ENCODE peak calls at places on chromosomes 11 and 22, in nine cellular contexts. O is heart left ventricle; K is adrenal gland; C is CD8-positive, alpha-beta T cell; I is effector memory CD4-positive, alpha-beta T cell; R is neuronal stem cell; N is right lobe of liver; L is ascending aorta; E is suprapubic skin. D is an unnamed sample.

GRCh38 chr11:14645247-14645912 is 1.8 kb downstream of the PDE3B start:
- DNase-seq in O (no peak), K (no peak), C (no peak), I (no peak), R (no peak), N (no peak), L (no peak), E (no peak), D (no peak)

GRCh38 chr22:41925783-41926460 is 684 bp downstream of the TNFRSF13C start:
- DNase-seq in O (peak), K (peak), C (peak), I (peak), R (no peak), N (peak), L (no peak), E (no peak), D (no peak)

GRCh38 chr11:123434262-123434661 is 4.2 kb downstream of the GRAMD1B start:
- DNase-seq in O (no peak), K (no peak), C (no peak), I (no peak), R (no peak), N (no peak), L (no peak), E (peak), D (no peak)

GRCh38 chr22:26707581-26707980 is 50.2 kb downstream of the MIAT start:
- DNase-seq in O (no peak), K (no peak), C (no peak), I (no peak), R (no peak), N (no peak), L (no peak), E (no peak), D (no peak)

GRCh38 chr11:30876656-30877371 is 290.7 kb upstream of the MPPED2 start:
- DNase-seq in O (peak), K (no peak), C (no peak), I (no peak), R (no peak), N (no peak), L (no peak), E (no peak), D (no peak)

GRCh38 chr11:126474220-126474619 is 118.7 kb downstream of the ST3GAL4 start:
- DNase-seq in O (no peak), K (peak), C (no peak), I (no peak), R (no peak), N (no peak), L (no peak), E (no peak), D (no peak)

GRCh38 chr22:18990355-18991137 is 54.5 kb upstream of the PRODH start:
- DNase-seq in O (no peak), K (no peak), C (no peak), I (no peak), R (no peak), N (no peak), L (no peak), E (no peak), D (no peak)

GRCh38 chr11:87114093-87114492 is 76.4 kb downstream of the TMEM135 start:
- DNase-seq in O (no peak), K (no peak), C (no peak), I (no peak), R (no peak), N (no peak), L (no peak), E (no peak), D (no peak)

DNA sequence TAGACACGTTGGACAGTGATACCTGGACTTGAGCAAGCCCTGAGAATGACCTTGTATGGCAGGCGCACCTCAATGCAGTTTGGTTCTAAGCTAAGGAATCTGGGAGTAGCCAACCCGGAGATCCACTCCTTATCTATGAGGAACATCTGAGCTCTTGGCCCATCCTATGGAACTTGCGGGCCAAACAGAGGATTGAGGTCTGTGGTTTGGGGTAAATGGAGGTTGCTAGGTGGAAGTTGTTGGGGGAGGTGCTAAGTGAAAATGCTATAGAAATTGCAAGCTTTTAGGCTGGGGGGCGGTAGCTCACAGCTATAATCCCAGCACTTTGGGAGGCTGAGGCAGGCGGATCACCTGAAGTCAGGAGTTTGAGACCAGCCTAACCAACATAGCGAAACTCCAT is 8.9 kb downstream of the GDPD5 start:
- DNase-seq in O (no peak), K (no peak), C (no peak), I (no peak), R (no peak), N (no peak), L (no peak), E (no peak), D (no peak)
- H3K27ac ChIP-seq in O (no peak), K (no peak), C (no peak), I (no peak), R (no peak), N (no peak), L (no peak), E (no peak), D (no peak)

GRCh38 chr11:94132152-94132558 is 3.5 kb downstream of the PANX1 start:
- DNase-seq in O (no peak), K (peak), C (no peak), I (no peak), R (no peak), N (no peak), L (peak), E (no peak), D (no peak)

GRCh38 chr11:94134651-94135512 is 6.2 kb downstream of the PANX1 start:
- DNase-seq in O (peak), K (peak), C (no peak), I (no peak), R (no peak), N (peak), L (peak), E (no peak), D (no peak)

GRCh38 chr11:94132823-94133408 is 4.3 kb downstream of the PANX1 start:
- DNase-seq in O (no peak), K (no peak), C (no peak), I (no peak), R (no peak), N (no peak), L (no peak), E (no peak), D (no peak)

GRCh38 chr11:94131363-94132115 is 2.9 kb downstream of the PANX1 start:
- DNase-seq in O (peak), K (peak), C (no peak), I (no peak), R (no peak), N (no peak), L (peak), E (no peak), D (no peak)

GRCh38 chr11:94133752-94134151 is 5.1 kb downstream of the PANX1 start:
- DNase-seq in O (no peak), K (no peak), C (no peak), I (no peak), R (no peak), N (no peak), L (no peak), E (no peak), D (no peak)
- H3K27ac ChIP-seq in O (no peak), K (no peak), C (no peak), I (no peak), R (no peak), N (no peak), L (peak), E (no peak), D (peak)

GRCh38 chr11:66133216-66133775 is 63.2 kb downstream of the PACS1 start:
- DNase-seq in O (no peak), K (no peak), C (no peak), I (no peak), R (no peak), N (no peak), L (no peak), E (no peak), D (no peak)

GRCh38 chr11:66130978-66131377 is 60.9 kb downstream of the PACS1 start:
- DNase-seq in O (no peak), K (no peak), C (no peak), I (no peak), R (no peak), N (no peak), L (no peak), E (no peak), D (no peak)

GRCh38 chr11:66136752-66137123 is 66.7 kb downstream of the PACS1 start:
- DNase-seq in O (no peak), K (no peak), C (no peak), I (no peak), R (no peak), N (no peak), L (no peak), E (no peak), D (no peak)

GRCh38 chr11:66126808-66127555 is 56.9 kb downstream of the PACS1 start:
- DNase-seq in O (peak), K (peak), C (peak), I (peak), R (no peak), N (no peak), L (peak), E (no peak), D (no peak)

DNA sequence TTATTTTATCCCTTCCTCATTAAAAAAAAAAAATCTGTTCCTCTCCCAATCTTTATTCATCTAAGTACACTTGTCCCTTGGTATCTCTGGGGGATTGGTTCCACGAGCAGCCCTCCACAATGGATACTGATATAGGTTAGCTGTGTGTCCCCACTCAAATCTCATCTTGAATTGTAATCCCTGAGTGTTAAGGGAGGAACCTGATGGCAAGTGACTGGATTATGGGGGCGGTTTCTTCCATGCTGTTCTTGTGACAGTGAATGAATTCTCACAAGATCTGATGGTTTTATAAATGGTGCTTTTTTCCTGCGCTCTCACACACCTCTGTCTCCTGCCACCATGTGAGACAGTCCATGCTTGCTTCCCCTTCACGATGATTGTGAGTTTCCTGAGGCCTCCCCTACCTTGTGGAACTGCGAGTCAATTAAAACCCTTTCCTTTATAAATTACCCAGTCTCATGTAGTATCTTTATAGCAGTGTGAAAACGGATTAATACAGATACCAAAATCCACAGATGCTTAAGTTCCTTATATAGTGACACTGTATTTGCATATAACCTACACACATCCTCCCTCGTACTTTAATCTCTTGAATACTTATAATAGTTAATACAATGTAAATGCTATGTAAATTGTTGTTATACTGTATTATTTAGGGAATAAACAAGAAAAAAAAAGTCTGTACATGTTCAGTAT is 62.0 kb downstream of the PACS1 start:
- DNase-seq in O (no peak), K (no peak), C (no peak), I (no peak), R (no peak), N (no peak), L (no peak), E (no peak), D (no peak)
- H3K27ac ChIP-seq in O (no peak), K (no peak), C (no peak), I (no peak), R (no peak), N (no peak), L (no peak), E (no peak), D (no peak)

GRCh38 chr22:32584650-32585049 is 110.0 kb downstream of the FBXO7 start:
- DNase-seq in O (no peak), K (no peak), C (no peak), I (no peak), R (no peak), N (no peak), L (no peak), E (peak), D (no peak)

GRCh38 chr22:32583921-32584335 is 109.3 kb downstream of the FBXO7 start:
- DNase-seq in O (no peak), K (no peak), C (no peak), I (no peak), R (no peak), N (no peak), L (no peak), E (no peak), D (no peak)

GRCh38 chr22:32579533-32580220 is 105.1 kb downstream of the FBXO7 start:
- DNase-seq in O (peak), K (no peak), C (no peak), I (no peak), R (no peak), N (peak), L (no peak), E (peak), D (no peak)

GRCh38 chr22:32585737-32586136 is 111.1 kb downstream of the FBXO7 start:
- DNase-seq in O (no peak), K (no peak), C (no peak), I (no peak), R (no peak), N (no peak), L (no peak), E (no peak), D (no peak)

GRCh38 chr22:32583074-32583677 is 108.6 kb downstream of the FBXO7 start:
- DNase-seq in O (no peak), K (no peak), C (no peak), I (no peak), R (no peak), N (no peak), L (no peak), E (peak), D (no peak)
- H3K27ac ChIP-seq in O (no peak), K (no peak), C (no peak), I (no peak), R (no peak), N (no peak), L (no peak), E (peak), D (peak)

GRCh38 chr11:2509481-2510001 is 64.7 kb downstream of the KCNQ1 start:
- DNase-seq in O (peak), K (peak), C (no peak), I (no peak), R (no peak), N (peak), L (peak), E (no peak), D (peak)

GRCh38 chr11:2512431-2513407 is 67.9 kb downstream of the KCNQ1 start:
- DNase-seq in O (peak), K (peak), C (no peak), I (no peak), R (no peak), N (peak), L (peak), E (no peak), D (peak)

GRCh38 chr11:2508793-2509192 is 64.0 kb downstream of the KCNQ1 start:
- DNase-seq in O (no peak), K (no peak), C (no peak), I (no peak), R (no peak), N (no peak), L (no peak), E (no peak), D (peak)

GRCh38 chr11:2511421-2512369 is 66.9 kb downstream of the KCNQ1 start:
- DNase-seq in O (peak), K (peak), C (no peak), I (no peak), R (no peak), N (peak), L (peak), E (peak), D (peak)

DNA sequence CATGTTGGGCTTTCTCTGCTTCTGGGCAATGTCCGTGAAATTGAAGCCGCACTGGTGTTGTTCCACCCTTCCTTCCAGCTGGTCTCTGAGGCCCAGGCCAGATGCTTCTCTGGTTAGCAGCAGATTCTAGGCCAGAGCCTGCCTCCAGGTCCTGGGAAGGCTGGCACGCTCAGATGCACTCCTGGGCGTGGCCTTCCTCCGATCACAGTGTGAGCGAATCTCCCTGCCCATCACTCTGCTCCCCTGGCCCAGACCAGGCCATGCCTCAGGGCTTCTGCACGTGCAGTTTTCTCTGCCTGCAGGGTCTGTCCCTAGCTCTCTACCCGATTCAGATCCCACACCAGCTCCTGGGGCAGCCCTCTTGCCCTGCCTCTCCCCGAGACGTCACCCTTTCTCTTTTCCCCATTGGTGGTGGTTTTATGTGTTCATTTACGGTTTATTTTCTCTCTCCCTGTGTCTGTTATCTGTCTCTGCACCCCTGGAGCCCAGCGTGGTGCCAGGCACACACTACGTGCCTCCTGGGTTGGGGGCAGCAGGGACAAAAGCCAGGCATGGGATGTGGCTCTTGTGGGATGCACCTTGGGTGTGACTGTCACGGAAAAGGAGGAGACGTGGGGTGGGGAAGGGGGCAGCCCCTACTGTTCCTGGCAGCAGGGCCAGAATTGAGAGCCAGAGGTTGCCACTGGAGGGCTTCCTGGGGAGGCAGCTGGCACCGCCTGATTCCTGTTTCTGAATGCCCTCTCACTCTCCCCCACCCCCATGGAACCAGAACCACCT is 66.0 kb downstream of the KCNQ1 start:
- DNase-seq in O (peak), K (peak), C (no peak), I (no peak), R (no peak), N (peak), L (peak), E (no peak), D (peak)
- H3K27ac ChIP-seq in O (peak), K (peak), C (no peak), I (no peak), R (no peak), N (no peak), L (no peak), E (peak), D (no peak)

DNA sequence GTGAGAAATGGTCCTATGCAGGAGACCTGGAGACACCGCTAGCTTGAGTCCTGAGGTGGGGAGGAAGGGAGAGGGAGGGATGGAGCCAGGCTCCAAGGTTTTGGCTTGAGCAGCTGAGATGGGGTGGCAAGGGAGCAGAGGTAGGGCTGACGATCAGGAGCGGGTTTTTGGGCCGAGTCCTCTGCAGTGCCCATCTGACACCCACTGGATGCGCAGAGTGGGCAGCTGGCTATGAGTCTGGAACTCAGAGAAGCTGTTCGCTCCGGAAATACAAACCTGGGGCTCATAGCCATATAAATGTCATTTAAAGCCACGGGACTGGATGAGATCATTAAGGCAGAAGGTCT is 450 bp upstream of the MAFF start:
- DNase-seq in O (no peak), K (no peak), C (no peak), I (no peak), R (no peak), N (no peak), L (no peak), E (no peak), D (no peak)
- H3K27ac ChIP-seq in O (peak), K (no peak), C (peak), I (peak), R (no peak), N (peak), L (peak), E (peak), D (peak)

GRCh38 chr11:12775955-12776354 is 101.7 kb downstream of the TEAD1 start:
- DNase-seq in O (no peak), K (no peak), C (no peak), I (no peak), R (no peak), N (no peak), L (no peak), E (no peak), D (no peak)

GRCh38 chr11:12772324-12772723 is 98.1 kb downstream of the TEAD1 start:
- DNase-seq in O (no peak), K (no peak), C (no peak), I (no peak), R (no peak), N (no peak), L (no peak), E (no peak), D (no peak)

GRCh38 chr11:12778506-12778905 is 104.3 kb downstream of the TEAD1 start:
- DNase-seq in O (no peak), K (no peak), C (no peak), I (no peak), R (no peak), N (no peak), L (no peak), E (no peak), D (no peak)

GRCh38 chr11:12773591-12773990 is 99.4 kb downstream of the TEAD1 start:
- DNase-seq in O (no peak), K (no peak), C (no peak), I (no peak), R (no peak), N (no peak), L (no peak), E (no peak), D (no peak)

GRCh38 chr11:12777208-12777874 is 103.1 kb downstream of the TEAD1 start:
- DNase-seq in O (no peak), K (no peak), C (no peak), I (no peak), R (no peak), N (no peak), L (no peak), E (no peak), D (no peak)
- H3K27ac ChIP-seq in O (no peak), K (no peak), C (no peak), I (no peak), R (no peak), N (no peak), L (no peak), E (no peak), D (no peak)